ENCODE peak calls at places on chromosomes 2 and 18, in six cellular contexts. One of them, this sample, is unnamed.

GRCh38 chr2:20187331-20187730 is 37.6 kb downstream of the SDC1 start:
- DNase-seq in activated CD4-positive, alpha-beta T cell treated with anti-CD3 and anti-CD28 coated beads, Interleukin-2, amount 50 U/mL, for 48 hours: no peak
- DNase-seq in GM18507: no peak
- DNase-seq in nucleus accumbens: no peak
- DNase-seq in COLO829: no peak
- DNase-seq in GM03348: no peak
- DNase-seq in this sample: no peak

GRCh38 chr2:239348563-239349447 is 52.0 kb downstream of the HDAC4 start:
- DNase-seq in COLO829: no peak
- DNase-seq in activated CD4-positive, alpha-beta T cell treated with anti-CD3 and anti-CD28 coated beads, Interleukin-2, amount 50 U/mL, for 48 hours: no peak
- DNase-seq in GM18507: no peak
- DNase-seq in nucleus accumbens: no peak
- DNase-seq in GM03348: no peak
- DNase-seq in this sample: no peak

GRCh38 chr2:204505488-204505887 is 39.8 kb upstream of the PARD3B start:
- DNase-seq in nucleus accumbens: no peak
- DNase-seq in COLO829: no peak
- DNase-seq in activated CD4-positive, alpha-beta T cell treated with anti-CD3 and anti-CD28 coated beads, Interleukin-2, amount 50 U/mL, for 48 hours: no peak
- DNase-seq in GM18507: no peak
- DNase-seq in GM03348: no peak
- DNase-seq in this sample: no peak

GRCh38 chr2:207786956-207787516 is 17.3 kb upstream of the FZD5 start:
- DNase-seq in GM18507: no peak
- DNase-seq in GM03348: no peak
- DNase-seq in nucleus accumbens: no peak
- DNase-seq in activated CD4-positive, alpha-beta T cell treated with anti-CD3 and anti-CD28 coated beads, Interleukin-2, amount 50 U/mL, for 48 hours: no peak
- DNase-seq in COLO829: no peak
- DNase-seq in this sample: no peak

GRCh38 chr2:8534729-8535397 is 147.0 kb upstream of the ID2 start:
- DNase-seq in nucleus accumbens: peak
- DNase-seq in GM03348: peak
- DNase-seq in GM18507: no peak
- DNase-seq in COLO829: no peak
- DNase-seq in activated CD4-positive, alpha-beta T cell treated with anti-CD3 and anti-CD28 coated beads, Interleukin-2, amount 50 U/mL, for 48 hours: no peak
- DNase-seq in this sample: no peak

GRCh38 chr2:96099861-96100798 is 16.2 kb downstream of the ADRA2B start:
- DNase-seq in activated CD4-positive, alpha-beta T cell treated with anti-CD3 and anti-CD28 coated beads, Interleukin-2, amount 50 U/mL, for 48 hours: no peak
- DNase-seq in GM18507: no peak
- DNase-seq in GM03348: no peak
- DNase-seq in COLO829: no peak
- DNase-seq in nucleus accumbens: no peak
- DNase-seq in this sample: no peak

GRCh38 chr2:9473985-9474360 is 378 bp upstream of the IAH1 start:
- DNase-seq in nucleus accumbens: peak
- DNase-seq in GM18507: peak
- DNase-seq in activated CD4-positive, alpha-beta T cell treated with anti-CD3 and anti-CD28 coated beads, Interleukin-2, amount 50 U/mL, for 48 hours: peak
- DNase-seq in GM03348: peak
- DNase-seq in COLO829: no peak
- DNase-seq in this sample: no peak

GRCh38 chr2:184507254-184507653 is 91.1 kb upstream of the ZNF804A start:
- DNase-seq in nucleus accumbens: no peak
- DNase-seq in activated CD4-positive, alpha-beta T cell treated with anti-CD3 and anti-CD28 coated beads, Interleukin-2, amount 50 U/mL, for 48 hours: no peak
- DNase-seq in COLO829: no peak
- DNase-seq in GM03348: no peak
- DNase-seq in GM18507: no peak
- DNase-seq in this sample: no peak

GRCh38 chr2:160581448-160581847 is 87.8 kb upstream of the RBMS1 start:
- DNase-seq in GM18507: no peak
- DNase-seq in COLO829: no peak
- DNase-seq in nucleus accumbens: no peak
- DNase-seq in activated CD4-positive, alpha-beta T cell treated with anti-CD3 and anti-CD28 coated beads, Interleukin-2, amount 50 U/mL, for 48 hours: no peak
- DNase-seq in GM03348: no peak
- DNase-seq in this sample: no peak

GRCh38 chr2:28552045-28552823 is 56.4 kb downstream of the PLB1 start:
- DNase-seq in activated CD4-positive, alpha-beta T cell treated with anti-CD3 and anti-CD28 coated beads, Interleukin-2, amount 50 U/mL, for 48 hours: no peak
- DNase-seq in nucleus accumbens: no peak
- DNase-seq in GM18507: no peak
- DNase-seq in GM03348: peak
- DNase-seq in COLO829: no peak
- DNase-seq in this sample: no peak

GRCh38 chr18:79389689-79390088 is 6.0 kb upstream of the NFATC1 start:
- DNase-seq in activated CD4-positive, alpha-beta T cell treated with anti-CD3 and anti-CD28 coated beads, Interleukin-2, amount 50 U/mL, for 48 hours: no peak
- DNase-seq in COLO829: no peak
- DNase-seq in GM03348: no peak
- DNase-seq in nucleus accumbens: no peak
- DNase-seq in GM18507: no peak
- DNase-seq in this sample: no peak

GRCh38 chr18:48949606-48950535 is 894 bp downstream of the SMAD7 start:
- DNase-seq in COLO829: no peak
- DNase-seq in activated CD4-positive, alpha-beta T cell treated with anti-CD3 and anti-CD28 coated beads, Interleukin-2, amount 50 U/mL, for 48 hours: peak
- DNase-seq in GM03348: no peak
- DNase-seq in nucleus accumbens: no peak
- DNase-seq in GM18507: no peak
- DNase-seq in this sample: no peak

GRCh38 chr2:18988557-18989232 is 369.7 kb downstream of the OSR1 start:
- DNase-seq in activated CD4-positive, alpha-beta T cell treated with anti-CD3 and anti-CD28 coated beads, Interleukin-2, amount 50 U/mL, for 48 hours: no peak
- DNase-seq in GM18507: no peak
- DNase-seq in GM03348: no peak
- DNase-seq in COLO829: no peak
- DNase-seq in nucleus accumbens: no peak
- DNase-seq in this sample: no peak

GRCh38 chr2:24049485-24050021 is at the start of gene FKBP1B:
- DNase-seq in GM03348: peak
- DNase-seq in GM18507: peak
- DNase-seq in activated CD4-positive, alpha-beta T cell treated with anti-CD3 and anti-CD28 coated beads, Interleukin-2, amount 50 U/mL, for 48 hours: peak
- DNase-seq in nucleus accumbens: peak
- DNase-seq in COLO829: peak
- DNase-seq in this sample: no peak

GRCh38 chr2:152421521-152422367 is 86.8 kb downstream of the FMNL2 start:
- DNase-seq in activated CD4-positive, alpha-beta T cell treated with anti-CD3 and anti-CD28 coated beads, Interleukin-2, amount 50 U/mL, for 48 hours: no peak
- DNase-seq in COLO829: peak
- DNase-seq in GM18507: peak
- DNase-seq in nucleus accumbens: no peak
- DNase-seq in GM03348: peak
- DNase-seq in this sample: no peak

GRCh38 chr2:203670939-203671338 is 35.5 kb upstream of the CD28 start:
- DNase-seq in nucleus accumbens: no peak
- DNase-seq in GM03348: no peak
- DNase-seq in activated CD4-positive, alpha-beta T cell treated with anti-CD3 and anti-CD28 coated beads, Interleukin-2, amount 50 U/mL, for 48 hours: no peak
- DNase-seq in COLO829: no peak
- DNase-seq in GM18507: no peak
- DNase-seq in this sample: no peak

GRCh38 chr2:56209701-56210100 is 25.9 kb downstream of the CCDC85A start:
- DNase-seq in GM18507: no peak
- DNase-seq in COLO829: no peak
- DNase-seq in GM03348: no peak
- DNase-seq in nucleus accumbens: no peak
- DNase-seq in activated CD4-positive, alpha-beta T cell treated with anti-CD3 and anti-CD28 coated beads, Interleukin-2, amount 50 U/mL, for 48 hours: no peak
- DNase-seq in this sample: peak

GRCh38 chr18:79371536-79372210 is 24.1 kb upstream of the NFATC1 start:
- DNase-seq in COLO829: no peak
- DNase-seq in activated CD4-positive, alpha-beta T cell treated with anti-CD3 and anti-CD28 coated beads, Interleukin-2, amount 50 U/mL, for 48 hours: no peak
- DNase-seq in nucleus accumbens: no peak
- DNase-seq in GM18507: no peak
- DNase-seq in GM03348: no peak
- DNase-seq in this sample: no peak

GRCh38 chr2:97907667-97908066 is 88.1 kb downstream of the TMEM131 start:
- DNase-seq in nucleus accumbens: no peak
- DNase-seq in GM03348: no peak
- DNase-seq in GM18507: no peak
- DNase-seq in COLO829: no peak
- DNase-seq in activated CD4-positive, alpha-beta T cell treated with anti-CD3 and anti-CD28 coated beads, Interleukin-2, amount 50 U/mL, for 48 hours: no peak
- DNase-seq in this sample: no peak

GRCh38 chr18:22065311-22065710 is 104.1 kb upstream of the GATA6 start:
- DNase-seq in COLO829: no peak
- DNase-seq in GM03348: no peak
- DNase-seq in nucleus accumbens: no peak
- DNase-seq in activated CD4-positive, alpha-beta T cell treated with anti-CD3 and anti-CD28 coated beads, Interleukin-2, amount 50 U/mL, for 48 hours: no peak
- DNase-seq in GM18507: no peak
- DNase-seq in this sample: no peak

GRCh38 chr2:47437287-47437686 is 34.3 kb downstream of the MSH2 start:
- DNase-seq in nucleus accumbens: no peak
- DNase-seq in GM18507: no peak
- DNase-seq in activated CD4-positive, alpha-beta T cell treated with anti-CD3 and anti-CD28 coated beads, Interleukin-2, amount 50 U/mL, for 48 hours: no peak
- DNase-seq in GM03348: peak
- DNase-seq in COLO829: peak
- DNase-seq in this sample: no peak

GRCh38 chr18:76521367-76521766 is 26.3 kb upstream of the ZNF516 start:
- DNase-seq in activated CD4-positive, alpha-beta T cell treated with anti-CD3 and anti-CD28 coated beads, Interleukin-2, amount 50 U/mL, for 48 hours: no peak
- DNase-seq in COLO829: no peak
- DNase-seq in nucleus accumbens: no peak
- DNase-seq in GM18507: no peak
- DNase-seq in GM03348: no peak
- DNase-seq in this sample: no peak

GRCh38 chr2:75403991-75404428 is 156.7 kb downstream of the EVA1A start:
- DNase-seq in nucleus accumbens: no peak
- DNase-seq in activated CD4-positive, alpha-beta T cell treated with anti-CD3 and anti-CD28 coated beads, Interleukin-2, amount 50 U/mL, for 48 hours: no peak
- DNase-seq in COLO829: peak
- DNase-seq in GM18507: peak
- DNase-seq in GM03348: peak
- DNase-seq in this sample: no peak

GRCh38 chr2:135688002-135688401 is 53.7 kb upstream of the UBXN4 start:
- DNase-seq in activated CD4-positive, alpha-beta T cell treated with anti-CD3 and anti-CD28 coated beads, Interleukin-2, amount 50 U/mL, for 48 hours: no peak
- DNase-seq in nucleus accumbens: no peak
- DNase-seq in GM18507: no peak
- DNase-seq in COLO829: no peak
- DNase-seq in GM03348: no peak
- DNase-seq in this sample: no peak

GRCh38 chr18:57258131-57258777 is 94.1 kb upstream of the ST8SIA3 start:
- DNase-seq in COLO829: no peak
- DNase-seq in GM18507: no peak
- DNase-seq in GM03348: no peak
- DNase-seq in nucleus accumbens: no peak
- DNase-seq in activated CD4-positive, alpha-beta T cell treated with anti-CD3 and anti-CD28 coated beads, Interleukin-2, amount 50 U/mL, for 48 hours: no peak
- DNase-seq in this sample: no peak

GRCh38 chr2:17518212-17519154 is at the start of gene RAD51AP2:
- DNase-seq in nucleus accumbens: peak
- DNase-seq in COLO829: peak
- DNase-seq in activated CD4-positive, alpha-beta T cell treated with anti-CD3 and anti-CD28 coated beads, Interleukin-2, amount 50 U/mL, for 48 hours: peak
- DNase-seq in GM03348: peak
- DNase-seq in GM18507: peak
- DNase-seq in this sample: peak

GRCh38 chr18:23814977-23815614 is 125.8 kb downstream of the LAMA3 start:
- DNase-seq in GM18507: no peak
- DNase-seq in activated CD4-positive, alpha-beta T cell treated with anti-CD3 and anti-CD28 coated beads, Interleukin-2, amount 50 U/mL, for 48 hours: no peak
- DNase-seq in nucleus accumbens: peak
- DNase-seq in GM03348: no peak
- DNase-seq in COLO829: no peak
- DNase-seq in this sample: peak

GRCh38 chr2:88737385-88737784 is 45.9 kb downstream of the RPIA start:
- DNase-seq in COLO829: no peak
- DNase-seq in GM03348: no peak
- DNase-seq in nucleus accumbens: no peak
- DNase-seq in activated CD4-positive, alpha-beta T cell treated with anti-CD3 and anti-CD28 coated beads, Interleukin-2, amount 50 U/mL, for 48 hours: no peak
- DNase-seq in GM18507: no peak
- DNase-seq in this sample: no peak

GRCh38 chr2:181058378-181059269 is 78.2 kb downstream of the UBE2E3 start:
- DNase-seq in COLO829: peak
- DNase-seq in activated CD4-positive, alpha-beta T cell treated with anti-CD3 and anti-CD28 coated beads, Interleukin-2, amount 50 U/mL, for 48 hours: peak
- DNase-seq in nucleus accumbens: no peak
- DNase-seq in GM18507: no peak
- DNase-seq in GM03348: no peak
- DNase-seq in this sample: no peak

GRCh38 chr2:173032032-173032431 is 43.6 kb upstream of the MAP3K20 start:
- DNase-seq in GM03348: no peak
- DNase-seq in nucleus accumbens: no peak
- DNase-seq in activated CD4-positive, alpha-beta T cell treated with anti-CD3 and anti-CD28 coated beads, Interleukin-2, amount 50 U/mL, for 48 hours: no peak
- DNase-seq in COLO829: no peak
- DNase-seq in GM18507: no peak
- DNase-seq in this sample: peak

GRCh38 chr2:117931978-117932377 is 81.9 kb downstream of the CCDC93 start:
- DNase-seq in nucleus accumbens: no peak
- DNase-seq in GM03348: no peak
- DNase-seq in activated CD4-positive, alpha-beta T cell treated with anti-CD3 and anti-CD28 coated beads, Interleukin-2, amount 50 U/mL, for 48 hours: no peak
- DNase-seq in GM18507: no peak
- DNase-seq in COLO829: no peak
- DNase-seq in this sample: no peak

This sample was measured in esophagus muscularis mucosa.